ENCODE peak calls at places on chromosomes 11 and 22, in four cellular contexts. E is MCF 10A; W is activated CD8-positive, alpha-beta T cell treated with anti-CD3 and anti-CD28 coated beads for 36 hours; Q is foreskin fibroblast. B is an unnamed sample.

GRCh38 chr22:46593996-46594946 is 25.9 kb upstream of the GRAMD4 start:
- DNase-seq in E (no peak), W (no peak), Q (no peak), B (peak; percentile 38)

GRCh38 chr11:1487851-1488574 is 1.4 kb upstream of the MOB2 start:
- DNase-seq in E (no peak), W (no peak), Q (no peak), B (peak; percentile 45)

GRCh38 chr11:102268083-102268984 is 49.0 kb upstream of the BIRC3 start:
- DNase-seq in E (peak; percentile 96), W (peak; percentile 87), Q (peak; percentile 68), B (peak; percentile 92)

GRCh38 chr11:1978865-1979473 is 18.7 kb downstream of the H19 start:
- DNase-seq in E (no peak), W (no peak), Q (no peak), B (peak; percentile 7)

GRCh38 chr11:66566221-66566620 is 2.2 kb downstream of the CTSF start:
- DNase-seq in E (no peak), W (no peak), Q (no peak), B (no peak)

GRCh38 chr22:47215851-47216250 is 453.4 kb downstream of the TBC1D22A start:
- DNase-seq in E (no peak), W (no peak), Q (no peak), B (no peak)

GRCh38 chr22:26318975-26319374 is 110.1 kb upstream of the ASPHD2 start:
- DNase-seq in E (peak; percentile 23), W (no peak), Q (peak; percentile 47), B (no peak)

GRCh38 chr11:8038393-8038792 is 42.6 kb upstream of the TUB start:
- DNase-seq in E (no peak), W (no peak), Q (no peak), B (no peak)

GRCh38 chr11:42112896-42113295 is 653.4 kb upstream of the LRRC4C start:
- DNase-seq in E (no peak), W (no peak), Q (no peak), B (no peak)

GRCh38 chr11:46427364-46427763 is 35.8 kb upstream of the CHRM4 start:
- DNase-seq in E (no peak), W (no peak), Q (no peak), B (no peak)

GRCh38 chr11:110379261-110379660 is 50.5 kb upstream of the FDX1 start:
- DNase-seq in E (no peak), W (no peak), Q (no peak), B (no peak)

GRCh38 chr11:130156108-130157022 is 3.2 kb upstream of the ST14 start:
- DNase-seq in E (peak; percentile 76), W (no peak), Q (peak; percentile 42), B (no peak)

GRCh38 chr11:103406357-103406756 is 297.1 kb downstream of the DYNC2H1 start:
- DNase-seq in E (no peak), W (no peak), Q (no peak), B (no peak)

GRCh38 chr22:37292641-37293040 is 10.3 kb downstream of the CYTH4 start:
- DNase-seq in E (no peak), W (no peak), Q (no peak), B (no peak)

GRCh38 chr11:2991477-2992233 is 474 bp downstream of the NAP1L4 start:
- DNase-seq in E (peak; percentile 46), W (peak; percentile 59), Q (peak; percentile 75), B (no peak)

GRCh38 chr11:33160147-33160546 is 1.1 kb downstream of the CSTF3 start:
- DNase-seq in E (peak; percentile 41), W (no peak), Q (peak; percentile 56), B (no peak)

GRCh38 chr11:110679323-110679980 is 32.8 kb downstream of the ARHGAP20 start:
- DNase-seq in E (peak; percentile 11), W (no peak), Q (peak; percentile 78), B (no peak)

GRCh38 chr22:47620391-47620790 is 857.9 kb downstream of the TBC1D22A start:
- DNase-seq in E (no peak), W (no peak), Q (no peak), B (no peak)

GRCh38 chr22:27125539-27125938 is 468.2 kb downstream of the MIAT start:
- DNase-seq in E (no peak), W (no peak), Q (no peak), B (no peak)

GRCh38 chr22:40418366-40419201 is 48.2 kb downstream of the SGSM3 start:
- DNase-seq in E (no peak), W (peak; percentile 69), Q (peak; percentile 13), B (no peak)

GRCh38 chr11:94400839-94401772 is at the start of gene GPR83:
- DNase-seq in E (no peak), W (peak; percentile 2), Q (peak; percentile 36), B (no peak)

GRCh38 chr22:23856721-23857605 is 712 bp upstream of the SLC2A11 start:
- DNase-seq in E (no peak), W (peak; percentile 40), Q (peak; percentile 70), B (no peak)

GRCh38 chr11:34650528-34650927 is 29.6 kb downstream of the EHF start:
- DNase-seq in E (peak; percentile 91), W (peak; percentile 97), Q (no peak), B (no peak)

GRCh38 chr11:45209904-45210699 is 63.7 kb downstream of the PRDM11 start:
- DNase-seq in E (no peak), W (no peak), Q (peak; percentile 79), B (peak; percentile 82)

GRCh38 chr11:115207916-115208315 is 296.3 kb downstream of the CADM1 start:
- DNase-seq in E (no peak), W (no peak), Q (no peak), B (no peak)

GRCh38 chr22:45308624-45309421 is 911 bp upstream of the FAM118A start:
- DNase-seq in E (no peak), W (peak; percentile 64), Q (no peak), B (no peak)

GRCh38 chr11:28009383-28009782 is 98.6 kb downstream of the KIF18A start:
- DNase-seq in E (peak; percentile 59), W (no peak), Q (peak; percentile 78), B (no peak)

GRCh38 chr11:14320020-14320419 is 39.0 kb downstream of the RRAS2 start:
- DNase-seq in E (no peak), W (peak; percentile 82), Q (peak; percentile 52), B (no peak)

GRCh38 chr11:111582163-111582562 is 20.1 kb upstream of the SIK2 start:
- DNase-seq in E (no peak), W (no peak), Q (peak; percentile 74), B (no peak)

GRCh38 chr11:67665537-67666302 is 8.7 kb downstream of the ALDH3B2 start:
- DNase-seq in E (peak; percentile 27), W (no peak), Q (no peak), B (no peak)

GRCh38 chr11:94504689-94505293 is 7.5 kb upstream of the C11orf97 start:
- DNase-seq in E (peak; percentile 61), W (no peak), Q (peak; percentile 81), B (no peak)

GRCh38 chr11:78920329-78920728 is 345.7 kb upstream of the NARS2 start:
- DNase-seq in E (no peak), W (no peak), Q (no peak), B (no peak)

GRCh38 chr22:27416553-27417427 is 384.8 kb downstream of the MN1 start:
- DNase-seq in E (peak; percentile 88), W (no peak), Q (peak; percentile 91), B (no peak)

GRCh38 chr22:40300884-40301672 is 45.2 kb upstream of the ADSL start:
- DNase-seq in E (no peak), W (peak; percentile 39), Q (no peak), B (no peak)

GRCh38 chr22:36452473-36453265 is 28.8 kb downstream of the TXN2 start:
- DNase-seq in E (no peak), W (peak; percentile 22), Q (no peak), B (no peak)

GRCh38 chr22:46679711-46680269 is 58.3 kb downstream of the CERK start:
- DNase-seq in E (no peak), W (no peak), Q (peak; percentile 21), B (no peak)

GRCh38 chr11:126359431-126360048 is 4.1 kb downstream of the ST3GAL4 start:
- DNase-seq in E (peak; percentile 43), W (no peak), Q (peak; percentile 95), B (no peak)
- TF ChIP-seq CTCF in E (no peak), W (no peak), Q (peak; percentile 36), B (no peak)

GRCh38 chr11:16883179-16883578 is 131.0 kb downstream of the PLEKHA7 start:
- DNase-seq in E (peak; percentile 55), W (no peak), Q (no peak), B (peak; percentile 40)

GRCh38 chr11:16879690-16880089 is 134.5 kb downstream of the PLEKHA7 start:
- DNase-seq in E (no peak), W (no peak), Q (no peak), B (no peak)

GRCh38 chr11:16881766-16882165 is 132.4 kb downstream of the PLEKHA7 start:
- DNase-seq in E (no peak), W (no peak), Q (no peak), B (no peak)

GRCh38 chr11:16880184-16880583 is 134.0 kb downstream of the PLEKHA7 start:
- DNase-seq in E (no peak), W (no peak), Q (no peak), B (no peak)

DNA sequence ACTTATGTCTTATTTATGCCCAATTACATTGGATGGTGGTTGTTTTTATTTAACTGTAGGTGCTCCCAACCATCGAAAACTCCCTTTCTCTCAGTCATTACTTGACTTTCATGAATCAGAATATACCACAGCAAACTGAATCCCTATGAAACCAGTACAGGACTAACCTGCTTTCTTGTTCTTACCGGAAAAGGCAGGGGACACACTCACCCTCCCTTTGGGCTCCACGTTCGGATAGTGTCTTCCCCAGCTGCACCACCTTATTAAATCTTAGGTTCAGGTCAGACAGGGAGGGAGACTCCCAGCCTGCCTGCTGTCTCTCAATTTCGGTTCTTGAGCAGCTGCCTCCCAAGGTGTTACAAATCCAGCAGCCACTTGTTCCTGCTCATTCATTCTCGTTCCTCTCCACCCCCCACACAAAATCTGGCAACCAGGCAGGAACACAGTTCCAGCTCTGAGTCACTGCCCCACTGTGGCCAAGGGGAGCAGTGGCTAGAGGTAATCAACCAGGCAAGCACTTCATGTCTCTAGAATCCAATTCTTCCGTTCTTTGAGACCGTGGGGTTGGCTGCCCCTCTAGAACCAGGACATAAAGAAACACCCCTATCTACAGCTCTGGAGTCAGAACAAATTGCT is 133.0 kb downstream of the PLEKHA7 start:
- DNase-seq in E (peak; percentile 84), W (no peak), Q (peak; percentile 65), B (peak; percentile 69)
- TF ChIP-seq CTCF in E (no peak), W (no peak), Q (peak; percentile 5), B (peak; percentile 40)

GRCh38 chr22:38314140-38314991 is 2.9 kb downstream of the CSNK1E start:
- DNase-seq in E (peak; percentile 52), W (peak; percentile 11), Q (peak; percentile 66), B (no peak)
- TF ChIP-seq CTCF in E (no peak), W (no peak), Q (no peak), B (no peak)

DNA sequence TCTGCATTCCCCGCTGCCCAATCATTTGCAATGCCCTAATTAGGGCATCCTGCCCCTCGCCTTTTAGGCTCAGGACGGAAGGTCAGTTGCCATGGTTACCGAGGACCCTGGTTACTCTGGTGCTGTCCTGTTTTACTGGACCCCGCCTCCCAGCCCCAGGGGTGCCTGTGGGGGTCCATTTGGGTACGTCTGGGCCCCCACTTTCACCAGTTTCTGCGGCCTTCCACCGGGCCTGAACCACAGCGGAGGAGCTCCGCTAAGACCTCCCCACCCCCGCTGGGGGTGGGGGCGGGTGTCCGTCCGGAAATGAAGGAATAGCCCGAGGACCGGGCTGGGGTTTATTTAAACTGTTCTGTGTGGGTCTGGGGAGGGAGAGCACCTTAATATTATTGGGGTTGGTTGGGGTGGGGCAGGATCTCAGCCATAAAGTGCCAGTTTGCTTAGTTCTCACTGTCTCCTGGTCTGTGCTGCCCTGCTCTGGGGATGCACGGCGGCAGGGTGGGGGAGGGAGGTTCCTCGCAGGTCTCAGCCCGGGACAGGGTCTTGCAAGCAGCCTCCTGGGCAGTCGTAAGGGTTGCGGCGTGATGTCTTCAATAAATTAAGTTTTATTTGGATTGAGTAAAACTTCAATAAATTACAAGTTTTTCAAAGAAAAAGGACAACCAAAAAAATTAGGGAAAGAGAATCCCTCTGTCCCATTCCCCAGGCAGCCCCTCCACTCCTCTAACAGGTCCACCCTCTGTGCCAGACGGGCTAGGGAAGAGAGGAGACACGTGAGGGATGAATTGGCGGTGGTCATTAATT is 5.3 kb downstream of the PHOX2A start:
- DNase-seq in E (no peak), W (no peak), Q (no peak), B (no peak)
- TF ChIP-seq CTCF in E (peak; percentile 5), W (no peak), Q (no peak), B (no peak)